ENCODE peak calls at places on chromosomes 7 and 10, in ten cellular contexts. One of them, this sample, is unnamed.

GRCh38 chr7:97179454-97180104 is 62.1 kb downstream of the SDHAF3 start:
- DNase-seq in AG09309: peak
- DNase-seq in PC-3: peak
- DNase-seq in endothelial cell: peak
- DNase-seq in Calu3: peak
- DNase-seq in Panc1: peak
- DNase-seq in tibial nerve: peak
- DNase-seq in fibroblast of the aortic adventitia: peak
- DNase-seq in cardiac muscle cell: peak
- DNase-seq in cardiac fibroblast: peak
- DNase-seq in this sample: peak

GRCh38 chr10:16854623-16855022 is 37.4 kb upstream of the RSU1 start:
- DNase-seq in AG09309: no peak
- DNase-seq in PC-3: peak
- DNase-seq in endothelial cell: no peak
- DNase-seq in Calu3: peak
- DNase-seq in Panc1: no peak
- DNase-seq in tibial nerve: no peak
- DNase-seq in fibroblast of the aortic adventitia: peak
- DNase-seq in cardiac muscle cell: no peak
- DNase-seq in cardiac fibroblast: peak
- DNase-seq in this sample: no peak

GRCh38 chr10:22911889-22912762 is 15.7 kb upstream of the ARMC3 start:
- DNase-seq in AG09309: no peak
- DNase-seq in PC-3: no peak
- DNase-seq in endothelial cell: no peak
- DNase-seq in Calu3: no peak
- DNase-seq in Panc1: no peak
- DNase-seq in tibial nerve: no peak
- DNase-seq in fibroblast of the aortic adventitia: no peak
- DNase-seq in cardiac muscle cell: peak
- DNase-seq in cardiac fibroblast: peak
- DNase-seq in this sample: no peak

GRCh38 chr7:26397326-26397725 is 105.7 kb downstream of the SNX10 start:
- DNase-seq in AG09309: no peak
- DNase-seq in PC-3: no peak
- DNase-seq in endothelial cell: no peak
- DNase-seq in Calu3: no peak
- DNase-seq in Panc1: no peak
- DNase-seq in tibial nerve: no peak
- DNase-seq in fibroblast of the aortic adventitia: no peak
- DNase-seq in cardiac muscle cell: no peak
- DNase-seq in cardiac fibroblast: no peak
- DNase-seq in this sample: no peak

GRCh38 chr7:55055479-55055878 is 36.7 kb downstream of the EGFR start:
- DNase-seq in AG09309: peak
- DNase-seq in PC-3: peak
- DNase-seq in endothelial cell: no peak
- DNase-seq in Calu3: no peak
- DNase-seq in Panc1: no peak
- DNase-seq in tibial nerve: no peak
- DNase-seq in fibroblast of the aortic adventitia: peak
- DNase-seq in cardiac muscle cell: no peak
- DNase-seq in cardiac fibroblast: peak
- DNase-seq in this sample: no peak

GRCh38 chr7:95317546-95317945 is 6.8 kb downstream of the PON1 start:
- DNase-seq in AG09309: no peak
- DNase-seq in PC-3: no peak
- DNase-seq in endothelial cell: no peak
- DNase-seq in Calu3: no peak
- DNase-seq in Panc1: no peak
- DNase-seq in tibial nerve: no peak
- DNase-seq in fibroblast of the aortic adventitia: no peak
- DNase-seq in cardiac muscle cell: no peak
- DNase-seq in cardiac fibroblast: no peak
- DNase-seq in this sample: no peak

GRCh38 chr10:87656431-87657072 is 3.1 kb upstream of the PAPSS2 start:
- DNase-seq in AG09309: no peak
- DNase-seq in PC-3: peak
- DNase-seq in endothelial cell: no peak
- DNase-seq in Calu3: no peak
- DNase-seq in Panc1: no peak
- DNase-seq in tibial nerve: no peak
- DNase-seq in fibroblast of the aortic adventitia: peak
- DNase-seq in cardiac muscle cell: peak
- DNase-seq in cardiac fibroblast: peak
- DNase-seq in this sample: peak

GRCh38 chr7:64521409-64521984 is 41.4 kb downstream of the ZNF680 start:
- DNase-seq in AG09309: no peak
- DNase-seq in PC-3: no peak
- DNase-seq in endothelial cell: no peak
- DNase-seq in Calu3: no peak
- DNase-seq in Panc1: no peak
- DNase-seq in tibial nerve: no peak
- DNase-seq in fibroblast of the aortic adventitia: no peak
- DNase-seq in cardiac muscle cell: no peak
- DNase-seq in cardiac fibroblast: no peak
- DNase-seq in this sample: no peak

GRCh38 chr10:112946649-112947048 is 3.4 kb upstream of the TCF7L2 start:
- DNase-seq in AG09309: no peak
- DNase-seq in PC-3: no peak
- DNase-seq in endothelial cell: no peak
- DNase-seq in Calu3: no peak
- DNase-seq in Panc1: no peak
- DNase-seq in tibial nerve: no peak
- DNase-seq in fibroblast of the aortic adventitia: no peak
- DNase-seq in cardiac muscle cell: peak
- DNase-seq in cardiac fibroblast: no peak
- DNase-seq in this sample: no peak

GRCh38 chr7:156827587-156828203 is 65.3 kb downstream of the LMBR1 start:
- DNase-seq in AG09309: no peak
- DNase-seq in PC-3: peak
- DNase-seq in endothelial cell: no peak
- DNase-seq in Calu3: no peak
- DNase-seq in Panc1: no peak
- DNase-seq in tibial nerve: no peak
- DNase-seq in fibroblast of the aortic adventitia: peak
- DNase-seq in cardiac muscle cell: peak
- DNase-seq in cardiac fibroblast: peak
- DNase-seq in this sample: no peak

GRCh38 chr10:97852277-97852676 is 2.6 kb downstream of the GOLGA7B start:
- DNase-seq in AG09309: no peak
- DNase-seq in PC-3: no peak
- DNase-seq in endothelial cell: no peak
- DNase-seq in Calu3: no peak
- DNase-seq in Panc1: no peak
- DNase-seq in tibial nerve: no peak
- DNase-seq in fibroblast of the aortic adventitia: no peak
- DNase-seq in cardiac muscle cell: no peak
- DNase-seq in cardiac fibroblast: no peak
- DNase-seq in this sample: no peak

GRCh38 chr10:754914-755313 is 65.4 kb upstream of the DIP2C start:
- DNase-seq in AG09309: no peak
- DNase-seq in PC-3: no peak
- DNase-seq in endothelial cell: no peak
- DNase-seq in Calu3: no peak
- DNase-seq in Panc1: no peak
- DNase-seq in tibial nerve: no peak
- DNase-seq in fibroblast of the aortic adventitia: no peak
- DNase-seq in cardiac muscle cell: no peak
- DNase-seq in cardiac fibroblast: no peak
- DNase-seq in this sample: no peak

GRCh38 chr7:152899482-152900166 is 140.1 kb downstream of the ACTR3B start:
- DNase-seq in AG09309: no peak
- DNase-seq in PC-3: peak
- DNase-seq in endothelial cell: no peak
- DNase-seq in Calu3: no peak
- DNase-seq in Panc1: no peak
- DNase-seq in tibial nerve: no peak
- DNase-seq in fibroblast of the aortic adventitia: no peak
- DNase-seq in cardiac muscle cell: no peak
- DNase-seq in cardiac fibroblast: peak
- DNase-seq in this sample: no peak

GRCh38 chr10:57654856-57655255 is 612.8 kb downstream of the IPMK start:
- DNase-seq in AG09309: no peak
- DNase-seq in PC-3: no peak
- DNase-seq in endothelial cell: no peak
- DNase-seq in Calu3: no peak
- DNase-seq in Panc1: no peak
- DNase-seq in tibial nerve: no peak
- DNase-seq in fibroblast of the aortic adventitia: no peak
- DNase-seq in cardiac muscle cell: no peak
- DNase-seq in cardiac fibroblast: no peak
- DNase-seq in this sample: no peak

DNA sequence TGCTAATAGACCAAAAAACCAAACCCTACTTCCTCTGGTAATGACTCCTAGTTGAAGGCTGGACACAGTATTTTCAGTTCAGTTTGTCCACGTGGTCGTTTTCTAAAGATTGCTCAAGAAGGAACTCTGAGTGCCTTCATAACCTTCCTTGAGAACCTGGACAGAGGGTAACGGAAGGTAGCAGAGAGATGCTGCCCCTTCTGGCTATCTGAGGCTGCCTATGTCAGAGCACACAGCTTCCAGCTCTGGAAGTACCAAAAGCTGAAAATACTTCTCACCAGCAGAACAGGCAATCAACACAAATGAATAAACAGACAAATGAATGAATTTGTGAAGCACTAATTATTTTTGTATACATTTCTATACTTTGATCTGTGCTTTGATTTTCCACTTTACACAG is 85.2 kb downstream of the AMPH start:
- DNase-seq in AG09309: no peak
- DNase-seq in PC-3: no peak
- DNase-seq in endothelial cell: no peak
- DNase-seq in Calu3: no peak
- DNase-seq in Panc1: no peak
- DNase-seq in tibial nerve: no peak
- DNase-seq in fibroblast of the aortic adventitia: no peak
- DNase-seq in cardiac muscle cell: no peak
- DNase-seq in cardiac fibroblast: no peak
- DNase-seq in this sample: no peak
- TF ChIP-seq CTCF in AG09309: no peak
- TF ChIP-seq CTCF in PC-3: peak
- TF ChIP-seq CTCF in endothelial cell: no peak
- TF ChIP-seq CTCF in Calu3: no peak
- TF ChIP-seq CTCF in Panc1: no peak
- TF ChIP-seq CTCF in tibial nerve: no peak
- TF ChIP-seq CTCF in fibroblast of the aortic adventitia: no peak
- TF ChIP-seq CTCF in cardiac muscle cell: no peak
- TF ChIP-seq CTCF in cardiac fibroblast: no peak
- TF ChIP-seq CTCF in this sample: no peak

GRCh38 chr10:63651864-63652263 is 130.7 kb downstream of the REEP3 start:
- DNase-seq in AG09309: no peak
- DNase-seq in PC-3: no peak
- DNase-seq in endothelial cell: no peak
- DNase-seq in Calu3: no peak
- DNase-seq in Panc1: no peak
- DNase-seq in tibial nerve: no peak
- DNase-seq in fibroblast of the aortic adventitia: no peak
- DNase-seq in cardiac muscle cell: no peak
- DNase-seq in cardiac fibroblast: no peak
- DNase-seq in this sample: no peak

DNA sequence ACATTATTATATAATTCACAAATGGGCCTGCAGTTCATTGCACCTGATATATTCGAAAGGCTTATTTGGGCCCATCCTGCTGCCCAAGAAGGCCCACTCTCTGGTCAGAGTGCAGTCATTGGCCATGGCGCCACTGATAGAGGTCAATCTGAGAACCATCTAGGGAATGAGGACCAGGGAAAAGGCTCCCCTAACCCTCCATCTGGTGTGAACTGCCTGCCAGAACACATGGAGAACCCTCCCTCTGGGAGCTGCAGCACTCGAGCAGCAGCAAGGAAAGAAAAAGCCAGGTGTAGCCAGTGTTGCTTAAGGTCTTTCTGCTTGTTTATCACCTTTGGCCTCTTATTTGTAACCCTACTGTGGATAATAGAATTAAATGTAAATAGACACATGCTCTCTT is 136.6 kb downstream of the REEP3 start:
- DNase-seq in AG09309: no peak
- DNase-seq in PC-3: no peak
- DNase-seq in endothelial cell: no peak
- DNase-seq in Calu3: no peak
- DNase-seq in Panc1: no peak
- DNase-seq in tibial nerve: no peak
- DNase-seq in fibroblast of the aortic adventitia: no peak
- DNase-seq in cardiac muscle cell: no peak
- DNase-seq in cardiac fibroblast: no peak
- DNase-seq in this sample: no peak
- TF ChIP-seq CTCF in AG09309: no peak
- TF ChIP-seq CTCF in PC-3: no peak
- TF ChIP-seq CTCF in endothelial cell: no peak
- TF ChIP-seq CTCF in Calu3: no peak
- TF ChIP-seq CTCF in Panc1: no peak
- TF ChIP-seq CTCF in tibial nerve: no peak
- TF ChIP-seq CTCF in fibroblast of the aortic adventitia: no peak
- TF ChIP-seq CTCF in cardiac muscle cell: no peak
- TF ChIP-seq CTCF in cardiac fibroblast: no peak
- TF ChIP-seq CTCF in this sample: no peak

DNA sequence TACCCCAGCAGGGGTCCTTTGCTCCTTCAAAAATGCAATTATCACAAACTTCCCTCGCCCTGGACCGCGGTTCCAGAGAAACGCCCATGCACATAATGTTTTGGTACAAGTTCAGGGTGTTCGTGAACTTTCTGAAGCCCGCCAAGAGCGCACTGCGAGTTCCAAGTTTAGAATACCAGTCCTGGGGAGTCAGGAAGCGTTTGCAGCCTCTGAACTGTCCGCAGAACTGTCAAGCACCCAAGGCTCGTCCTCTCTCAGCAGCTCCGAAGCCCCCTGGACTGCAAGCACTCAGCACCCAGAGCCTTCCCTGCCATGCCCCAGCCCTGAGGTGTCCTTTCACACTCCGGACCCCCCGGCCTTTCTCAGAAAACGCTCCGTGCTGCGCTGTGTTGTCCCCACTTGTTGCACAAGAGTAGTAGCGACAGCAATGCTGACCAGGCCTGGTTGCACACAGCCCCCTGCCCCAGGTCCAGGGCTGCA is 30.3 kb downstream of the CALML3 start:
- DNase-seq in AG09309: no peak
- DNase-seq in PC-3: no peak
- DNase-seq in endothelial cell: no peak
- DNase-seq in Calu3: no peak
- DNase-seq in Panc1: no peak
- DNase-seq in tibial nerve: no peak
- DNase-seq in fibroblast of the aortic adventitia: peak
- DNase-seq in cardiac muscle cell: no peak
- DNase-seq in cardiac fibroblast: no peak
- DNase-seq in this sample: no peak
- TF ChIP-seq CTCF in AG09309: no peak
- TF ChIP-seq CTCF in PC-3: no peak
- TF ChIP-seq CTCF in endothelial cell: no peak
- TF ChIP-seq CTCF in Calu3: no peak
- TF ChIP-seq CTCF in Panc1: no peak
- TF ChIP-seq CTCF in tibial nerve: no peak
- TF ChIP-seq CTCF in fibroblast of the aortic adventitia: no peak
- TF ChIP-seq CTCF in cardiac muscle cell: no peak
- TF ChIP-seq CTCF in cardiac fibroblast: no peak
- TF ChIP-seq CTCF in this sample: no peak

DNA sequence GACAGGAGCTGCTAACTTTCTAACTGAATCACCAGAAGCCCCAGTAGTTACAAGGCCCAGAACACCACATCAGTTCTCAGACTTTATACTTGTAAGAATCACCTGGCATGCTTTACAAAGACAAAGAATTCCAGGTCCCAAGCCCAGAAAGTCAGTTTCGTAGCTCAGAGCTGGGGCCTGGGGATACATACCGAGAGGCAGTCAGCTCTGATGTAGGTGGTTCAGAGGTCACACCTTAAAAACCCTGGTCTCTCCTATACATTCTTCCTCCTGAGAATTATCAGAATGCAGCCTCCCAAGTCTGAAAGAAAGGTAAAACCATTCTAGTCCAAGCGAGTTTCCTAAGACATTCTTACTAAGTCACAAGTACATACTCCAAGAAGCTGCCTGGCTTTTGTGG is 2.3 kb downstream of the GRB10 start:
- DNase-seq in AG09309: no peak
- DNase-seq in PC-3: no peak
- DNase-seq in endothelial cell: no peak
- DNase-seq in Calu3: no peak
- DNase-seq in Panc1: no peak
- DNase-seq in tibial nerve: no peak
- DNase-seq in fibroblast of the aortic adventitia: no peak
- DNase-seq in cardiac muscle cell: no peak
- DNase-seq in cardiac fibroblast: no peak
- DNase-seq in this sample: no peak
- TF ChIP-seq CTCF in AG09309: no peak
- TF ChIP-seq CTCF in PC-3: no peak
- TF ChIP-seq CTCF in endothelial cell: no peak
- TF ChIP-seq CTCF in Calu3: no peak
- TF ChIP-seq CTCF in Panc1: no peak
- TF ChIP-seq CTCF in tibial nerve: no peak
- TF ChIP-seq CTCF in fibroblast of the aortic adventitia: no peak
- TF ChIP-seq CTCF in cardiac muscle cell: no peak
- TF ChIP-seq CTCF in cardiac fibroblast: no peak
- TF ChIP-seq CTCF in this sample: no peak